ENCODE peak calls at places on chromosomes 3 and 15, in four cellular contexts. One of them, this sample, is unnamed. For H3K4me1 and H3K9me3, the result is how much of the 10 kb centered on the place peaks cover.

GRCh38 chr15:57476533-57476975 is 100.2 kb downstream of the CGNL1 start:
- DNase-seq in CD4-positive, CD25-positive, alpha-beta regulatory T cell: no peak
- DNase-seq in upper lobe of right lung: no peak
- DNase-seq in uterus: no peak
- DNase-seq in this sample: no peak

GRCh38 chr3:197600796-197601565 is 45.2 kb upstream of the BDH1 start:
- DNase-seq in upper lobe of right lung: no peak
- DNase-seq in uterus: no peak
- DNase-seq in CD4-positive, CD25-positive, alpha-beta regulatory T cell: no peak
- DNase-seq in this sample: no peak

GRCh38 chr3:196140224-196140623 is 58.3 kb upstream of the TFRC start:
- DNase-seq in uterus: peak
- DNase-seq in CD4-positive, CD25-positive, alpha-beta regulatory T cell: no peak
- DNase-seq in upper lobe of right lung: no peak
- DNase-seq in this sample: peak

GRCh38 chr3:134536760-134537159 is 50.9 kb downstream of the CEP63 start:
- DNase-seq in upper lobe of right lung: no peak
- DNase-seq in uterus: no peak
- DNase-seq in CD4-positive, CD25-positive, alpha-beta regulatory T cell: no peak
- DNase-seq in this sample: no peak

GRCh38 chr15:41690636-41691035 is 30.4 kb downstream of the MGA start:
- DNase-seq in upper lobe of right lung: no peak
- DNase-seq in CD4-positive, CD25-positive, alpha-beta regulatory T cell: no peak
- DNase-seq in uterus: no peak
- DNase-seq in this sample: no peak

GRCh38 chr15:88911766-88912118 is 1.4 kb downstream of the MFGE8 start:
- DNase-seq in CD4-positive, CD25-positive, alpha-beta regulatory T cell: no peak
- DNase-seq in upper lobe of right lung: no peak
- DNase-seq in uterus: peak
- DNase-seq in this sample: no peak

GRCh38 chr3:194281766-194282165 is 69.4 kb downstream of the CPN2 start:
- DNase-seq in uterus: peak
- DNase-seq in upper lobe of right lung: peak
- DNase-seq in CD4-positive, CD25-positive, alpha-beta regulatory T cell: no peak
- DNase-seq in this sample: peak

GRCh38 chr15:49718846-49719245 is 98.0 kb downstream of the DTWD1 start:
- DNase-seq in upper lobe of right lung: no peak
- DNase-seq in uterus: no peak
- DNase-seq in CD4-positive, CD25-positive, alpha-beta regulatory T cell: no peak
- DNase-seq in this sample: no peak

GRCh38 chr3:4426782-4427344 is 40.2 kb downstream of the SUMF1 start:
- DNase-seq in upper lobe of right lung: no peak
- DNase-seq in CD4-positive, CD25-positive, alpha-beta regulatory T cell: no peak
- DNase-seq in uterus: no peak
- DNase-seq in this sample: no peak

GRCh38 chr3:36494461-36495109 is 114.3 kb downstream of the STAC start:
- DNase-seq in CD4-positive, CD25-positive, alpha-beta regulatory T cell: no peak
- DNase-seq in upper lobe of right lung: peak
- DNase-seq in uterus: no peak
- DNase-seq in this sample: peak

GRCh38 chr3:16432714-16433113 is 80.8 kb downstream of the RFTN1 start:
- DNase-seq in uterus: no peak
- DNase-seq in upper lobe of right lung: no peak
- DNase-seq in CD4-positive, CD25-positive, alpha-beta regulatory T cell: no peak
- DNase-seq in this sample: no peak

GRCh38 chr3:129597792-129598381 is 8.6 kb downstream of the PLXND1 start:
- DNase-seq in upper lobe of right lung: no peak
- DNase-seq in uterus: no peak
- DNase-seq in CD4-positive, CD25-positive, alpha-beta regulatory T cell: no peak
- DNase-seq in this sample: no peak

GRCh38 chr3:129599073-129599472 is 7.4 kb downstream of the PLXND1 start:
- DNase-seq in uterus: no peak
- DNase-seq in upper lobe of right lung: no peak
- DNase-seq in CD4-positive, CD25-positive, alpha-beta regulatory T cell: no peak
- DNase-seq in this sample: no peak

GRCh38 chr3:129600348-129600747 is 6.1 kb downstream of the PLXND1 start:
- DNase-seq in upper lobe of right lung: no peak
- DNase-seq in CD4-positive, CD25-positive, alpha-beta regulatory T cell: no peak
- DNase-seq in uterus: no peak
- DNase-seq in this sample: no peak

GRCh38 chr3:129598484-129598883 is 8.0 kb downstream of the PLXND1 start:
- DNase-seq in uterus: no peak
- DNase-seq in upper lobe of right lung: no peak
- DNase-seq in CD4-positive, CD25-positive, alpha-beta regulatory T cell: no peak
- DNase-seq in this sample: no peak

DNA sequence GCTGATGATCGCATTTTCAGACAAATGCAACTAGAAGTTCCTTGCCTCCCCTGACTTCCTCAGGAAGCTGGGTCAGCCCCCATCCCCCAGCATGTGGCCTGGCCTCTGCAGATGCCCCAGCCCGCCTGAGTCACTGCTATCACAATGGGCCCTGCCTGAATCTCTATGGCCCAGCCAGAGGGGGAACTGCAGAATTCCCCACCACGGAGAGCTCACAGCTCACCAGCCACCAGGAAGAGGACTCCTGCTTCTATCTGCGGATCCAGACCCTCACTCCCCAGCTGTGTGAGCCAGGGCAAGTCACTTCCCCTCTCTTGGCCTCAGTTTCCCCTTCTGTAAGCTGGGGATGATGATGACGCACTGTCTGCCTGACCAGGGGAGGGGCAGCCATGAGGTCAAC is 6.9 kb downstream of the PLXND1 start:
- DNase-seq in upper lobe of right lung: peak
- DNase-seq in uterus: no peak
- DNase-seq in CD4-positive, CD25-positive, alpha-beta regulatory T cell: no peak
- DNase-seq in this sample: peak
- H3K4me1 ChIP-seq in upper lobe of right lung: half or more
- H3K4me1 ChIP-seq in uterus: under half
- H3K4me1 ChIP-seq in CD4-positive, CD25-positive, alpha-beta regulatory T cell: under half
- H3K4me1 ChIP-seq in this sample: half or more

DNA sequence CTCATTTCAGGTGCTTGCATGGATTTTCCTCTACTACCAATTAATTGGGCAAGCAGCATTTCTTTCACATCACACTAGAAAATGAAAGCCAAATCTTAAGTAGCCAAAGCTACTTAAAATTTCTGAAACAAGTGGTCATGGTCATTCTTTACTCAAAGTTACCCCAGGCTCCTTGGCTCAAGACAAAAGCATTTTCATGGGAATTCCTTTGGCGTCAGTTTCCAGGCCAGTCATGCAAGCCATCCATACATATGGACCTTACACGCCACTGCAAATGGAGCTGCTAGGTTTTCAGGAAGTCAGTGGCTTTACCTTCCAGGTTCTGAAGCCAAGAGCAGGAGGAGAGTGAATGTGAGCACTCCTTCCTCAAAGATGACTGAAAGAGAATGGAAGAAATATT is 83.7 kb upstream of the IL12A start:
- DNase-seq in CD4-positive, CD25-positive, alpha-beta regulatory T cell: no peak
- DNase-seq in uterus: no peak
- DNase-seq in upper lobe of right lung: no peak
- DNase-seq in this sample: no peak
- H3K9me3 ChIP-seq in CD4-positive, CD25-positive, alpha-beta regulatory T cell: under half
- H3K9me3 ChIP-seq in uterus: under half
- H3K9me3 ChIP-seq in upper lobe of right lung: under half
- H3K9me3 ChIP-seq in this sample: under half

GRCh38 chr3:128368626-128369025 is 98.1 kb downstream of the DNAJB8 start:
- DNase-seq in uterus: no peak
- DNase-seq in CD4-positive, CD25-positive, alpha-beta regulatory T cell: no peak
- DNase-seq in upper lobe of right lung: no peak
- DNase-seq in this sample: no peak
- H3K4me1 ChIP-seq in uterus: under half
- H3K4me1 ChIP-seq in CD4-positive, CD25-positive, alpha-beta regulatory T cell: under half
- H3K4me1 ChIP-seq in upper lobe of right lung: under half
- H3K4me1 ChIP-seq in this sample: under half

DNA sequence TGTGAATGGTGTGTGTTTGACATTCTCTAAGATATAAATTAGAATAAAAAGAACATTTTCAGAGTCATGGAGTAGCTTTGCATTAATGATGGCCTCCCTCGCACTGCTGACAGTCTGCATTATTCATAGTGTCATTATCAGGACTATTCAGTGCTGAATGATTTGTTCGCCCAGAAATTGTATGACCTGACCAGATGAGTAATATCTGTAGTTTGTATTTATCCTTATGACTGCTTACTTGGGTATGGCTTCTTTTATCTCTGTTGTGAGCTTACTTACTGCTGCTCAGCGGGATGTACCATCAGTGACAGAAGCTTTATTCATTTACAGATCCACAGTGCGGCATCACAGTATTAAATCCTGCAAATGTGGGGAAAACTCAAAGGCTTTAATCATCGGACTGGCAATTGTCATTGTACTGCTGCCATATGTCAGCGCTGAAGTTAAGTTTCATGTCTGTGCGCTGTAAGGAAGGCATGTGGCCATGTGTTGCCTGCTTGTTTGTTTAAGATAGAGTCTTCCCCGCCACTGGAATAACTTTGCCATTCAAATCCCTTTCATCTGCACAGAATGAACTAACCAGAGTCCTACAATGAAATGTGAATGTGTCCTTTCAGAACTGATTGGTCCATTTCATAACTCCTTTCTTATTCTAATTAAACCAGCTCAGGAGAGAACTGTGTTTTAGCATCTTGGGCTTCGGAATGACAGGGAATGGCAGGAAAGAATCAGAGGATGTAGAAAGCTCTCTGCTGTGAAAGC is 262.2 kb downstream of the CHL1 start:
- DNase-seq in uterus: no peak
- DNase-seq in upper lobe of right lung: no peak
- DNase-seq in CD4-positive, CD25-positive, alpha-beta regulatory T cell: no peak
- DNase-seq in this sample: no peak
- H3K9me3 ChIP-seq in uterus: under half
- H3K9me3 ChIP-seq in upper lobe of right lung: under half
- H3K9me3 ChIP-seq in CD4-positive, CD25-positive, alpha-beta regulatory T cell: under half
- H3K9me3 ChIP-seq in this sample: under half

GRCh38 chr15:97998307-97999071 is 38.0 kb downstream of the ARRDC4 start:
- DNase-seq in CD4-positive, CD25-positive, alpha-beta regulatory T cell: no peak
- DNase-seq in upper lobe of right lung: no peak
- DNase-seq in uterus: no peak
- DNase-seq in this sample: no peak
- H3K4me1 ChIP-seq in CD4-positive, CD25-positive, alpha-beta regulatory T cell: under half
- H3K4me1 ChIP-seq in upper lobe of right lung: under half
- H3K4me1 ChIP-seq in uterus: under half
- H3K4me1 ChIP-seq in this sample: under half

GRCh38 chr15:20652914-20653313 is 111.3 kb upstream of the GOLGA6L6 start:
- DNase-seq in uterus: no peak
- DNase-seq in CD4-positive, CD25-positive, alpha-beta regulatory T cell: no peak
- DNase-seq in upper lobe of right lung: no peak
- DNase-seq in this sample: no peak
- H3K9me3 ChIP-seq in uterus: under half
- H3K9me3 ChIP-seq in CD4-positive, CD25-positive, alpha-beta regulatory T cell: under half
- H3K9me3 ChIP-seq in upper lobe of right lung: under half
- H3K9me3 ChIP-seq in this sample: under half

DNA sequence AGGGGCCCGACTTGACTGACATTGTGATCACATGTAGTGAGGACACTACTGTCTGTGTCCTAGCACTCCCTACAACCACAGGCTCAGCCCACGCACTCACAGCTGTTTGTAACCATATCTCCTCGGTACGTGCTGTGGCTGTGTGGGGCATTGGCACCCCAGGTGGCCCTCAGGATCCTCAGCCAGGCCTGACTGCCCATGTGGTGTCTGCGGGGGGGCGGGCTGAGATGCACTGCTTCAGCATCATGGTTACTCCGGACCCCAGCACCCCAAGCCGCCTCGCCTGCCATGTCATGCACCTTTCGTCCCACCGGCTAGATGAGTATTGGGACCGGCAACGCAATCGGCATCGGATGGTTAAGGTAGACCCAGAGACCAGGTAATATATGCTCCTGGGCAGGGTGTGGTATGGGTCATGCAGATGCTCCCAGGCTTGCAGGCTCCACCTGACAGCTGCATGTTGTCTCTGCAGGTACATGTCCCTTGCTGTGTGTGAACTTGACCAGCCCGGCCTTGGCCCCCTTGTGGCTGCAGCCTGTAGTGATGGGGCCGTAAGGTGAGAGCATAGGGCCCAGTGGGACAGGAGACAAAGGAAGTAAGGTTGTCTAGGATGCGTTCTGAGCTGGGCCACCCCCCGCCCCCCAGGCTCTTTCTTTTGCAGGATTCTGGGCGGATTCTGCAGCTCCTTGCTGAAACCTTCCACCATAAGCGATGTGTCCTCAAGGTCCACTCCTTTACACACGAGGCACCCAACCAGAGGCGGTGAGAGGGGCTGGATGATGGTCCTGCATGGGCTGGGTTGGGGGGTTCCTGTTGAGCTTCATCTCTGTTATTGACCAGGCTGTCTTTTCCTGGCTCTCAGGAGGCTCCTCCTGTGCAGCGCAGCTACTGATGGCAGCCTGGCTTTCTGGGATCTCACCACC is 4.4 kb downstream of the DALRD3 start:
- DNase-seq in upper lobe of right lung: no peak
- DNase-seq in uterus: no peak
- DNase-seq in CD4-positive, CD25-positive, alpha-beta regulatory T cell: no peak
- DNase-seq in this sample: no peak
- H3K4me1 ChIP-seq in upper lobe of right lung: under half
- H3K4me1 ChIP-seq in uterus: under half
- H3K4me1 ChIP-seq in CD4-positive, CD25-positive, alpha-beta regulatory T cell: under half
- H3K4me1 ChIP-seq in this sample: under half

DNA sequence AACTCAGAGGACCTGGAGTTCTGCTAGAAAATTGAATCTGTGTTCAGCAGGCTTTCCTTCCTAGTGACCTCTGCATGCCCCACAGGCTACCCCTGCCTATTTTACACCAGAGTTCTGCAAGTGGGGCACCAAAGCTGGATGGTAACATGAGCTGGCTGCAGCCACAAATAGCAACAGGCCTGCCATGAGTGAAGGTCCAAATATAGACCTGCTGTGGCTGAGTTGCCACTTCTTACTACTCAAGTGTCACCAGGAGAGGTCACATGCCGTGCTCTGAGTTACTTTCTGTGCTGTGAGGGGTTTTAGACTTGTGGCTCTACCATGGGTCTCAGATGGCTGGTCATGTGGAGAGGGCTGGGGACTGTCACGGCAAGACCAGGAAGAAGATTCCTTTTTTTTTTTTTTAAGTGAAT is at the start of gene FSD2:
- DNase-seq in uterus: no peak
- DNase-seq in CD4-positive, CD25-positive, alpha-beta regulatory T cell: no peak
- DNase-seq in upper lobe of right lung: no peak
- DNase-seq in this sample: no peak
- H3K9me3 ChIP-seq in uterus: under half
- H3K9me3 ChIP-seq in CD4-positive, CD25-positive, alpha-beta regulatory T cell: under half
- H3K9me3 ChIP-seq in upper lobe of right lung: under half
- H3K9me3 ChIP-seq in this sample: under half

GRCh38 chr15:98874359-98874758 is 133.2 kb downstream of the PGPEP1L start:
- DNase-seq in CD4-positive, CD25-positive, alpha-beta regulatory T cell: no peak
- DNase-seq in upper lobe of right lung: no peak
- DNase-seq in uterus: no peak
- DNase-seq in this sample: no peak

GRCh38 chr15:98872777-98873176 is 134.8 kb downstream of the PGPEP1L start:
- DNase-seq in CD4-positive, CD25-positive, alpha-beta regulatory T cell: no peak
- DNase-seq in upper lobe of right lung: no peak
- DNase-seq in uterus: no peak
- DNase-seq in this sample: no peak

GRCh38 chr15:98874773-98875172 is 132.8 kb downstream of the PGPEP1L start:
- DNase-seq in uterus: no peak
- DNase-seq in upper lobe of right lung: no peak
- DNase-seq in CD4-positive, CD25-positive, alpha-beta regulatory T cell: no peak
- DNase-seq in this sample: no peak

GRCh38 chr15:98875309-98875708 is 132.3 kb downstream of the PGPEP1L start:
- DNase-seq in uterus: no peak
- DNase-seq in CD4-positive, CD25-positive, alpha-beta regulatory T cell: no peak
- DNase-seq in upper lobe of right lung: no peak
- DNase-seq in this sample: no peak

GRCh38 chr15:98873441-98874218 is 134.0 kb downstream of the PGPEP1L start:
- DNase-seq in upper lobe of right lung: no peak
- DNase-seq in CD4-positive, CD25-positive, alpha-beta regulatory T cell: no peak
- DNase-seq in uterus: no peak
- DNase-seq in this sample: peak
- H3K4me1 ChIP-seq in upper lobe of right lung: under half
- H3K4me1 ChIP-seq in CD4-positive, CD25-positive, alpha-beta regulatory T cell: under half
- H3K4me1 ChIP-seq in uterus: under half
- H3K4me1 ChIP-seq in this sample: under half

This sample was measured in lower lobe of right lung.